ENCODE peak calls at places on chromosomes 16 and 17, in eight cellular contexts. One of them, this sample, is unnamed.

GRCh38 chr17:4648741-4649140 is 7.3 kb upstream of the ALOX15 start:
- DNase-seq in cardiac fibroblast: no peak
- DNase-seq in HL-60: peak
- DNase-seq in pancreas: no peak
- DNase-seq in A549: no peak
- DNase-seq in upper lobe of right lung: peak
- DNase-seq in lower leg skin: no peak
- DNase-seq in foreskin fibroblast: no peak
- DNase-seq in this sample: no peak

GRCh38 chr17:63675607-63676539 is 24.1 kb downstream of the LIMD2 start:
- DNase-seq in HL-60: peak
- DNase-seq in upper lobe of right lung: peak
- DNase-seq in A549: no peak
- DNase-seq in cardiac fibroblast: peak
- DNase-seq in pancreas: peak
- DNase-seq in foreskin fibroblast: peak
- DNase-seq in lower leg skin: peak
- DNase-seq in this sample: peak

GRCh38 chr16:66895999-66896398 is 15.7 kb downstream of the PDP2 start:
- DNase-seq in HL-60: no peak
- DNase-seq in A549: no peak
- DNase-seq in pancreas: no peak
- DNase-seq in cardiac fibroblast: no peak
- DNase-seq in upper lobe of right lung: no peak
- DNase-seq in foreskin fibroblast: no peak
- DNase-seq in lower leg skin: no peak
- DNase-seq in this sample: no peak

GRCh38 chr16:28261916-28262315 is 30.4 kb upstream of the SBK1 start:
- DNase-seq in foreskin fibroblast: no peak
- DNase-seq in pancreas: no peak
- DNase-seq in HL-60: no peak
- DNase-seq in A549: no peak
- DNase-seq in cardiac fibroblast: no peak
- DNase-seq in lower leg skin: no peak
- DNase-seq in upper lobe of right lung: no peak
- DNase-seq in this sample: no peak

GRCh38 chr17:12865769-12866168 is 76.5 kb downstream of the ARHGAP44 start:
- DNase-seq in A549: no peak
- DNase-seq in pancreas: no peak
- DNase-seq in upper lobe of right lung: no peak
- DNase-seq in foreskin fibroblast: no peak
- DNase-seq in lower leg skin: no peak
- DNase-seq in cardiac fibroblast: no peak
- DNase-seq in HL-60: no peak
- DNase-seq in this sample: no peak

GRCh38 chr16:54957403-54957802 is 26.7 kb downstream of the IRX5 start:
- DNase-seq in HL-60: peak
- DNase-seq in upper lobe of right lung: no peak
- DNase-seq in foreskin fibroblast: peak
- DNase-seq in cardiac fibroblast: peak
- DNase-seq in lower leg skin: no peak
- DNase-seq in pancreas: no peak
- DNase-seq in A549: peak
- DNase-seq in this sample: peak

GRCh38 chr17:57107498-57108101 is 22.6 kb downstream of the AKAP1 start:
- DNase-seq in upper lobe of right lung: peak
- DNase-seq in HL-60: no peak
- DNase-seq in pancreas: no peak
- DNase-seq in A549: no peak
- DNase-seq in foreskin fibroblast: peak
- DNase-seq in cardiac fibroblast: no peak
- DNase-seq in lower leg skin: no peak
- DNase-seq in this sample: peak

GRCh38 chr16:19166500-19166899 is 1.5 kb upstream of the SYT17 start:
- DNase-seq in pancreas: no peak
- DNase-seq in foreskin fibroblast: no peak
- DNase-seq in cardiac fibroblast: no peak
- DNase-seq in HL-60: no peak
- DNase-seq in upper lobe of right lung: peak
- DNase-seq in A549: no peak
- DNase-seq in lower leg skin: no peak
- DNase-seq in this sample: no peak

GRCh38 chr16:12162586-12162985 is 186.1 kb downstream of the SNX29 start:
- DNase-seq in lower leg skin: no peak
- DNase-seq in foreskin fibroblast: no peak
- DNase-seq in pancreas: no peak
- DNase-seq in A549: no peak
- DNase-seq in HL-60: no peak
- DNase-seq in cardiac fibroblast: no peak
- DNase-seq in upper lobe of right lung: no peak
- DNase-seq in this sample: no peak

GRCh38 chr17:29109477-29110371 is 66.8 kb downstream of the PIPOX start:
- DNase-seq in HL-60: no peak
- DNase-seq in cardiac fibroblast: no peak
- DNase-seq in lower leg skin: no peak
- DNase-seq in foreskin fibroblast: no peak
- DNase-seq in upper lobe of right lung: no peak
- DNase-seq in A549: no peak
- DNase-seq in pancreas: no peak
- DNase-seq in this sample: no peak

GRCh38 chr17:79852748-79853147 is 13.5 kb upstream of the CBX4 start:
- DNase-seq in pancreas: no peak
- DNase-seq in cardiac fibroblast: peak
- DNase-seq in foreskin fibroblast: peak
- DNase-seq in lower leg skin: no peak
- DNase-seq in A549: no peak
- DNase-seq in HL-60: no peak
- DNase-seq in upper lobe of right lung: no peak
- DNase-seq in this sample: no peak

GRCh38 chr17:12909046-12909445 is 108.8 kb downstream of the ELAC2 start:
- DNase-seq in foreskin fibroblast: no peak
- DNase-seq in A549: no peak
- DNase-seq in pancreas: no peak
- DNase-seq in lower leg skin: no peak
- DNase-seq in HL-60: no peak
- DNase-seq in upper lobe of right lung: no peak
- DNase-seq in cardiac fibroblast: no peak
- DNase-seq in this sample: no peak

GRCh38 chr17:81401727-81402529 is 6.7 kb downstream of the BAHCC1 start:
- DNase-seq in lower leg skin: no peak
- DNase-seq in foreskin fibroblast: no peak
- DNase-seq in cardiac fibroblast: peak
- DNase-seq in HL-60: peak
- DNase-seq in pancreas: no peak
- DNase-seq in upper lobe of right lung: no peak
- DNase-seq in A549: peak
- DNase-seq in this sample: peak

GRCh38 chr16:89909777-89910716 is 8.6 kb upstream of the MC1R start:
- DNase-seq in upper lobe of right lung: peak
- DNase-seq in HL-60: peak
- DNase-seq in lower leg skin: peak
- DNase-seq in pancreas: peak
- DNase-seq in foreskin fibroblast: peak
- DNase-seq in cardiac fibroblast: peak
- DNase-seq in A549: peak
- DNase-seq in this sample: peak

GRCh38 chr16:88508868-88509748 is 56.0 kb downstream of the ZFPM1 start:
- DNase-seq in pancreas: peak
- DNase-seq in HL-60: no peak
- DNase-seq in upper lobe of right lung: no peak
- DNase-seq in foreskin fibroblast: no peak
- DNase-seq in A549: no peak
- DNase-seq in cardiac fibroblast: no peak
- DNase-seq in lower leg skin: no peak
- DNase-seq in this sample: no peak

GRCh38 chr17:13153036-13153435 is 135.2 kb upstream of the ELAC2 start:
- DNase-seq in foreskin fibroblast: no peak
- DNase-seq in A549: no peak
- DNase-seq in HL-60: no peak
- DNase-seq in cardiac fibroblast: no peak
- DNase-seq in pancreas: no peak
- DNase-seq in upper lobe of right lung: no peak
- DNase-seq in lower leg skin: no peak
- DNase-seq in this sample: no peak

GRCh38 chr16:58511933-58512815 is 3.1 kb upstream of the SETD6 start:
- DNase-seq in upper lobe of right lung: peak
- DNase-seq in A549: peak
- DNase-seq in foreskin fibroblast: peak
- DNase-seq in cardiac fibroblast: peak
- DNase-seq in lower leg skin: peak
- DNase-seq in HL-60: peak
- DNase-seq in pancreas: peak
- DNase-seq in this sample: peak

GRCh38 chr16:53081686-53082407 is 27.1 kb downstream of the CHD9 start:
- DNase-seq in HL-60: no peak
- DNase-seq in pancreas: no peak
- DNase-seq in cardiac fibroblast: no peak
- DNase-seq in upper lobe of right lung: no peak
- DNase-seq in A549: no peak
- DNase-seq in lower leg skin: no peak
- DNase-seq in foreskin fibroblast: no peak
- DNase-seq in this sample: no peak

GRCh38 chr16:5336898-5337297 is 239.3 kb upstream of the EEF2KMT start:
- DNase-seq in cardiac fibroblast: no peak
- DNase-seq in lower leg skin: no peak
- DNase-seq in pancreas: no peak
- DNase-seq in upper lobe of right lung: no peak
- DNase-seq in HL-60: no peak
- DNase-seq in foreskin fibroblast: no peak
- DNase-seq in A549: no peak
- DNase-seq in this sample: no peak

GRCh38 chr17:40791808-40792436 is 7.8 kb downstream of the KRT28 start:
- DNase-seq in upper lobe of right lung: no peak
- DNase-seq in cardiac fibroblast: peak
- DNase-seq in pancreas: no peak
- DNase-seq in A549: peak
- DNase-seq in foreskin fibroblast: peak
- DNase-seq in lower leg skin: no peak
- DNase-seq in HL-60: no peak
- DNase-seq in this sample: no peak

GRCh38 chr17:72120878-72121163 is at the start of gene SOX9:
- DNase-seq in cardiac fibroblast: peak
- DNase-seq in upper lobe of right lung: peak
- DNase-seq in foreskin fibroblast: peak
- DNase-seq in A549: peak
- DNase-seq in lower leg skin: peak
- DNase-seq in pancreas: peak
- DNase-seq in HL-60: no peak
- DNase-seq in this sample: peak

GRCh38 chr16:71788578-71788977 is 20.1 kb downstream of the AP1G1 start:
- DNase-seq in pancreas: no peak
- DNase-seq in lower leg skin: no peak
- DNase-seq in cardiac fibroblast: no peak
- DNase-seq in upper lobe of right lung: no peak
- DNase-seq in foreskin fibroblast: no peak
- DNase-seq in A549: no peak
- DNase-seq in HL-60: no peak
- DNase-seq in this sample: no peak

GRCh38 chr16:71794018-71794417 is 14.6 kb downstream of the AP1G1 start:
- DNase-seq in foreskin fibroblast: no peak
- DNase-seq in lower leg skin: no peak
- DNase-seq in A549: no peak
- DNase-seq in cardiac fibroblast: no peak
- DNase-seq in HL-60: no peak
- DNase-seq in upper lobe of right lung: no peak
- DNase-seq in pancreas: no peak
- DNase-seq in this sample: no peak

GRCh38 chr16:71784093-71784492 is 24.5 kb downstream of the AP1G1 start:
- DNase-seq in pancreas: no peak
- DNase-seq in A549: no peak
- DNase-seq in cardiac fibroblast: no peak
- DNase-seq in upper lobe of right lung: no peak
- DNase-seq in lower leg skin: no peak
- DNase-seq in HL-60: no peak
- DNase-seq in foreskin fibroblast: no peak
- DNase-seq in this sample: no peak

GRCh38 chr16:71792176-71792575 is 16.5 kb downstream of the AP1G1 start:
- DNase-seq in cardiac fibroblast: no peak
- DNase-seq in lower leg skin: no peak
- DNase-seq in A549: no peak
- DNase-seq in pancreas: no peak
- DNase-seq in HL-60: no peak
- DNase-seq in foreskin fibroblast: peak
- DNase-seq in upper lobe of right lung: no peak
- DNase-seq in this sample: no peak

DNA sequence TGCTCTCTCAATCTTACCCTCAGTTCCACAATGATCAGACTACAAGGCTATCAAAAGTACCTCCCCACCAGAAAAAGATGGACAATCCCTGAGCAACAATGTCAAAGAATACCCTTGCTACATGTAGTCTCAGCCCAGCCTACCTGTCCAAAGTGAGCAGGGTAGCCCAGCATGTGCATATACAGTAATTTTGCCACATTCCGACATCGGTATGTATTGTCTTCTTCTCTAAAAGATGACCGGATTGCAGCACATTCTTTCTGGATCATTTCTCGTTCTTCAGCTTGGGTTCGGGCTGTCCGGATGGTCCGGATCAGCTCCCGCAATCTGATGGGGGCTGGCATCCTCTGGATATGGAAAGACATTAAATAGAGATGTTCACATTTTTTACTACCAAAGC is 19.5 kb downstream of the AP1G1 start:
- DNase-seq in foreskin fibroblast: no peak
- DNase-seq in cardiac fibroblast: no peak
- DNase-seq in pancreas: no peak
- DNase-seq in lower leg skin: no peak
- DNase-seq in upper lobe of right lung: no peak
- DNase-seq in HL-60: no peak
- DNase-seq in A549: no peak
- DNase-seq in this sample: no peak
- H3K4me3 ChIP-seq in foreskin fibroblast: no peak
- H3K4me3 ChIP-seq in cardiac fibroblast: no peak
- H3K4me3 ChIP-seq in pancreas: no peak
- H3K4me3 ChIP-seq in lower leg skin: no peak
- H3K4me3 ChIP-seq in upper lobe of right lung: no peak
- H3K4me3 ChIP-seq in HL-60: no peak
- H3K4me3 ChIP-seq in A549: no peak
- H3K4me3 ChIP-seq in this sample: no peak

GRCh38 chr16:87457051-87457611 is 35.7 kb downstream of the ZCCHC14 start:
- DNase-seq in cardiac fibroblast: peak
- DNase-seq in foreskin fibroblast: peak
- DNase-seq in lower leg skin: no peak
- DNase-seq in upper lobe of right lung: peak
- DNase-seq in A549: no peak
- DNase-seq in pancreas: no peak
- DNase-seq in HL-60: no peak
- DNase-seq in this sample: no peak
- H3K4me3 ChIP-seq in cardiac fibroblast: no peak
- H3K4me3 ChIP-seq in foreskin fibroblast: no peak
- H3K4me3 ChIP-seq in lower leg skin: no peak
- H3K4me3 ChIP-seq in upper lobe of right lung: no peak
- H3K4me3 ChIP-seq in A549: no peak
- H3K4me3 ChIP-seq in pancreas: no peak
- H3K4me3 ChIP-seq in HL-60: no peak
- H3K4me3 ChIP-seq in this sample: no peak

GRCh38 chr16:50367777-50368409 is 895 bp downstream of the BRD7 start:
- DNase-seq in foreskin fibroblast: peak
- DNase-seq in upper lobe of right lung: no peak
- DNase-seq in HL-60: no peak
- DNase-seq in lower leg skin: no peak
- DNase-seq in pancreas: no peak
- DNase-seq in cardiac fibroblast: no peak
- DNase-seq in A549: no peak
- DNase-seq in this sample: no peak
- H3K4me3 ChIP-seq in foreskin fibroblast: peak
- H3K4me3 ChIP-seq in upper lobe of right lung: peak
- H3K4me3 ChIP-seq in HL-60: peak
- H3K4me3 ChIP-seq in lower leg skin: peak
- H3K4me3 ChIP-seq in pancreas: peak
- H3K4me3 ChIP-seq in cardiac fibroblast: peak
- H3K4me3 ChIP-seq in A549: peak
- H3K4me3 ChIP-seq in this sample: peak

GRCh38 chr16:427295-427694 is 1.8 kb downstream of the RAB11FIP3 start:
- DNase-seq in pancreas: no peak
- DNase-seq in cardiac fibroblast: no peak
- DNase-seq in A549: no peak
- DNase-seq in HL-60: no peak
- DNase-seq in foreskin fibroblast: peak
- DNase-seq in upper lobe of right lung: no peak
- DNase-seq in lower leg skin: no peak
- DNase-seq in this sample: no peak
- H3K4me3 ChIP-seq in pancreas: peak
- H3K4me3 ChIP-seq in cardiac fibroblast: peak
- H3K4me3 ChIP-seq in A549: peak
- H3K4me3 ChIP-seq in HL-60: no peak
- H3K4me3 ChIP-seq in foreskin fibroblast: peak
- H3K4me3 ChIP-seq in upper lobe of right lung: peak
- H3K4me3 ChIP-seq in lower leg skin: no peak
- H3K4me3 ChIP-seq in this sample: peak